ENCODE peak calls at places on chromosomes 13 and 19, in eight cellular contexts. One of them, this sample, is unnamed.
A peak's percentile ranks its signal among the peaks of the same experiment; 100 is the strongest.

GRCh38 chr19:34253711-34254551 is 423 bp upstream of the GARRE1 start:
- DNase-seq in mammary epithelial cell: no peak
- DNase-seq in CD4-positive, alpha-beta T cell: no peak
- DNase-seq in AG04450: no peak
- DNase-seq in Peyer's patch: peak; percentile 88
- DNase-seq in uterus: peak; percentile 82
- DNase-seq in heart left ventricle: peak; percentile 93
- DNase-seq in thoracic aorta: peak; percentile 16
- DNase-seq in this sample: peak; percentile 87

GRCh38 chr19:24159707-24160106 is 72.7 kb downstream of the ZNF254 start:
- DNase-seq in AG04450: no peak
- DNase-seq in CD4-positive, alpha-beta T cell: no peak
- DNase-seq in Peyer's patch: no peak
- DNase-seq in uterus: no peak
- DNase-seq in thoracic aorta: no peak
- DNase-seq in heart left ventricle: no peak
- DNase-seq in mammary epithelial cell: peak; percentile 29
- DNase-seq in this sample: no peak

GRCh38 chr13:43268632-43269031 is 245.2 kb downstream of the DNAJC15 start:
- DNase-seq in mammary epithelial cell: no peak
- DNase-seq in Peyer's patch: no peak
- DNase-seq in AG04450: no peak
- DNase-seq in thoracic aorta: no peak
- DNase-seq in heart left ventricle: no peak
- DNase-seq in uterus: no peak
- DNase-seq in CD4-positive, alpha-beta T cell: no peak
- DNase-seq in this sample: no peak

GRCh38 chr13:94427313-94427712 is 52.2 kb downstream of the DCT start:
- DNase-seq in heart left ventricle: no peak
- DNase-seq in mammary epithelial cell: no peak
- DNase-seq in uterus: no peak
- DNase-seq in CD4-positive, alpha-beta T cell: no peak
- DNase-seq in AG04450: no peak
- DNase-seq in Peyer's patch: no peak
- DNase-seq in thoracic aorta: no peak
- DNase-seq in this sample: no peak

GRCh38 chr13:72384879-72385278 is 342.6 kb downstream of the MZT1 start:
- DNase-seq in uterus: no peak
- DNase-seq in heart left ventricle: no peak
- DNase-seq in AG04450: no peak
- DNase-seq in Peyer's patch: no peak
- DNase-seq in thoracic aorta: no peak
- DNase-seq in mammary epithelial cell: peak; percentile 75
- DNase-seq in CD4-positive, alpha-beta T cell: no peak
- DNase-seq in this sample: no peak

GRCh38 chr19:15264061-15264932 is 32.0 kb upstream of the EPHX3 start:
- DNase-seq in Peyer's patch: peak; percentile 74
- DNase-seq in CD4-positive, alpha-beta T cell: peak; percentile 67
- DNase-seq in heart left ventricle: peak; percentile 86
- DNase-seq in uterus: peak; percentile 81
- DNase-seq in thoracic aorta: no peak
- DNase-seq in mammary epithelial cell: peak; percentile 35
- DNase-seq in AG04450: peak; percentile 34
- DNase-seq in this sample: peak; percentile 72

GRCh38 chr13:107968470-107968869 is 246.9 kb downstream of the LIG4 start:
- DNase-seq in thoracic aorta: no peak
- DNase-seq in heart left ventricle: no peak
- DNase-seq in Peyer's patch: no peak
- DNase-seq in CD4-positive, alpha-beta T cell: no peak
- DNase-seq in uterus: no peak
- DNase-seq in mammary epithelial cell: peak; percentile 24
- DNase-seq in AG04450: no peak
- DNase-seq in this sample: no peak

GRCh38 chr19:32543107-32543900 is 37.7 kb upstream of the PDCD5 start:
- DNase-seq in Peyer's patch: no peak
- DNase-seq in uterus: no peak
- DNase-seq in CD4-positive, alpha-beta T cell: no peak
- DNase-seq in thoracic aorta: no peak
- DNase-seq in heart left ventricle: no peak
- DNase-seq in AG04450: no peak
- DNase-seq in mammary epithelial cell: peak; percentile 28
- DNase-seq in this sample: no peak

GRCh38 chr13:97834255-97834654 is 119.2 kb upstream of the IPO5 start:
- DNase-seq in CD4-positive, alpha-beta T cell: no peak
- DNase-seq in uterus: no peak
- DNase-seq in thoracic aorta: no peak
- DNase-seq in AG04450: no peak
- DNase-seq in heart left ventricle: no peak
- DNase-seq in Peyer's patch: no peak
- DNase-seq in mammary epithelial cell: no peak
- DNase-seq in this sample: no peak

GRCh38 chr19:55437410-55437809 is 5.7 kb downstream of the SHISA7 start:
- DNase-seq in mammary epithelial cell: peak; percentile 64
- DNase-seq in AG04450: no peak
- DNase-seq in uterus: no peak
- DNase-seq in thoracic aorta: no peak
- DNase-seq in Peyer's patch: no peak
- DNase-seq in heart left ventricle: no peak
- DNase-seq in CD4-positive, alpha-beta T cell: no peak
- DNase-seq in this sample: peak; percentile 70

GRCh38 chr19:13058951-13059660 is 43.6 kb downstream of the LYL1 start:
- DNase-seq in Peyer's patch: no peak
- DNase-seq in heart left ventricle: no peak
- DNase-seq in thoracic aorta: no peak
- DNase-seq in mammary epithelial cell: no peak
- DNase-seq in CD4-positive, alpha-beta T cell: no peak
- DNase-seq in AG04450: no peak
- DNase-seq in uterus: no peak
- DNase-seq in this sample: no peak

GRCh38 chr13:93903909-93904308 is 575.6 kb downstream of the DCT start:
- DNase-seq in uterus: no peak
- DNase-seq in CD4-positive, alpha-beta T cell: no peak
- DNase-seq in Peyer's patch: no peak
- DNase-seq in heart left ventricle: no peak
- DNase-seq in AG04450: peak; percentile 42
- DNase-seq in mammary epithelial cell: no peak
- DNase-seq in thoracic aorta: no peak
- DNase-seq in this sample: no peak

DNA sequence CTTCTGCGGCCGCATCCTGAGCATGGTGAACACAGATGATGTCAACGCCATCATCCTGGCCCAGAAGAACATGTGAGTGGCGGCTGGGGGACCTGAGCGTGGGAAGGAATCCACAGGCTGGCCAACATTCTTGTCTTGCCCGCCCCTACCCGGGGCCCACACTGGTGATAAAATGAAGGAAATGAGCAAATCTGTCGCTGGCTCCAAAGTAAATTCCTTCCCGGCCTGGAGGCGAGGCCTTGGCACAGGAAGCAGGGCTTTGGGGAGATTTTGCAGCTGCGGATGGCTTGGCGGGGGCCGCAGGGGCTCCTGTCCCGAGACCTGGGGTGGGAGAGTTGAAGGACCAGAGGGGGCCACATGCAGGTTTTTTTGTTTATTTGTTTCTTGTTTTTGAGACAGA is 4.4 kb downstream of the KXD1 start:
- DNase-seq in uterus: no peak
- DNase-seq in thoracic aorta: peak; percentile 38
- DNase-seq in heart left ventricle: no peak
- DNase-seq in Peyer's patch: no peak
- DNase-seq in CD4-positive, alpha-beta T cell: no peak
- DNase-seq in AG04450: no peak
- DNase-seq in mammary epithelial cell: no peak
- DNase-seq in this sample: no peak
- H3K27ac ChIP-seq in uterus: peak overlapping the region; percentile 73
- H3K27ac ChIP-seq in thoracic aorta: peak overlapping the region; percentile 98
- H3K27ac ChIP-seq in heart left ventricle: peak overlapping the region; percentile 87
- H3K27ac ChIP-seq in Peyer's patch: no peak overlapping the region
- H3K27ac ChIP-seq in CD4-positive, alpha-beta T cell: no peak overlapping the region
- H3K27ac ChIP-seq in AG04450: peak overlapping the region; percentile 39
- H3K27ac ChIP-seq in mammary epithelial cell: no peak overlapping the region
- H3K27ac ChIP-seq in this sample: peak overlapping the region; percentile 73

GRCh38 chr19:6259312-6259861 is 20.4 kb downstream of the MLLT1 start:
- DNase-seq in AG04450: no peak
- DNase-seq in uterus: no peak
- DNase-seq in heart left ventricle: no peak
- DNase-seq in thoracic aorta: no peak
- DNase-seq in mammary epithelial cell: no peak
- DNase-seq in Peyer's patch: no peak
- DNase-seq in CD4-positive, alpha-beta T cell: no peak
- DNase-seq in this sample: no peak

GRCh38 chr19:6260912-6261636 is 18.7 kb downstream of the MLLT1 start:
- DNase-seq in uterus: peak; percentile 21
- DNase-seq in CD4-positive, alpha-beta T cell: peak; percentile 18
- DNase-seq in heart left ventricle: no peak
- DNase-seq in AG04450: no peak
- DNase-seq in mammary epithelial cell: no peak
- DNase-seq in Peyer's patch: no peak
- DNase-seq in thoracic aorta: no peak
- DNase-seq in this sample: no peak

GRCh38 chr19:6261883-6262282 is 17.9 kb downstream of the MLLT1 start:
- DNase-seq in AG04450: no peak
- DNase-seq in CD4-positive, alpha-beta T cell: no peak
- DNase-seq in Peyer's patch: no peak
- DNase-seq in uterus: no peak
- DNase-seq in thoracic aorta: no peak
- DNase-seq in heart left ventricle: no peak
- DNase-seq in mammary epithelial cell: no peak
- DNase-seq in this sample: no peak

GRCh38 chr19:6258812-6259311 is 20.9 kb downstream of the MLLT1 start:
- DNase-seq in mammary epithelial cell: no peak
- DNase-seq in CD4-positive, alpha-beta T cell: no peak
- DNase-seq in AG04450: no peak
- DNase-seq in thoracic aorta: no peak
- DNase-seq in heart left ventricle: no peak
- DNase-seq in uterus: no peak
- DNase-seq in Peyer's patch: no peak
- DNase-seq in this sample: no peak

GRCh38 chr19:6260376-6260775 is 19.4 kb downstream of the MLLT1 start:
- DNase-seq in thoracic aorta: no peak
- DNase-seq in heart left ventricle: no peak
- DNase-seq in AG04450: no peak
- DNase-seq in mammary epithelial cell: no peak
- DNase-seq in Peyer's patch: no peak
- DNase-seq in uterus: no peak
- DNase-seq in CD4-positive, alpha-beta T cell: no peak
- DNase-seq in this sample: no peak
- H3K27ac ChIP-seq in thoracic aorta: no peak overlapping the region
- H3K27ac ChIP-seq in heart left ventricle: no peak overlapping the region
- H3K27ac ChIP-seq in AG04450: no peak overlapping the region
- H3K27ac ChIP-seq in mammary epithelial cell: no peak overlapping the region
- H3K27ac ChIP-seq in Peyer's patch: no peak overlapping the region
- H3K27ac ChIP-seq in uterus: no peak overlapping the region
- H3K27ac ChIP-seq in CD4-positive, alpha-beta T cell: no peak overlapping the region
- H3K27ac ChIP-seq in this sample: no peak overlapping the region

GRCh38 chr19:43731854-43732253 is 16.0 kb downstream of the IRGC start:
- DNase-seq in uterus: no peak
- DNase-seq in heart left ventricle: no peak
- DNase-seq in Peyer's patch: no peak
- DNase-seq in CD4-positive, alpha-beta T cell: no peak
- DNase-seq in AG04450: no peak
- DNase-seq in mammary epithelial cell: no peak
- DNase-seq in thoracic aorta: no peak
- DNase-seq in this sample: no peak
- H3K27ac ChIP-seq in uterus: no peak overlapping the region
- H3K27ac ChIP-seq in heart left ventricle: no peak overlapping the region
- H3K27ac ChIP-seq in Peyer's patch: no peak overlapping the region
- H3K27ac ChIP-seq in CD4-positive, alpha-beta T cell: no peak overlapping the region
- H3K27ac ChIP-seq in AG04450: no peak overlapping the region
- H3K27ac ChIP-seq in mammary epithelial cell: no peak overlapping the region
- H3K27ac ChIP-seq in thoracic aorta: no peak overlapping the region
- H3K27ac ChIP-seq in this sample: no peak overlapping the region

DNA sequence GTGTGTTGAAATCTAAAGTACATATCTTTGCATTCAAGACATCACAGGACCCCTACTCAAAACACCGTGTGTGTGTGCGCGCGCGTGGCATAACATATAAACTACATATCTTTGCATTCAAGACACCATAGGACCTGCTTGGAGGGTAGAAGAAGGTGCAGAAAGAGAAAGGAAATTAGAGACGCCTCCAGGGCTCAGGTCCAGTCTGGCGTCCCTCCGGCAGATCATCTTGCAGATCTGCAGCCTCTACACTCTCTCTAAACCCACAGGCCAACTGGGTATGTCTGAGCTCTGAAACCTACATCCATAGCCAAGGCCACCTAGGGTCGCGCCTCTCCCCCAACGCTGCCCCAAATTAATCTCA is 659 bp upstream of the PAFAH1B3 start:
- DNase-seq in AG04450: no peak
- DNase-seq in CD4-positive, alpha-beta T cell: no peak
- DNase-seq in uterus: no peak
- DNase-seq in thoracic aorta: no peak
- DNase-seq in mammary epithelial cell: no peak
- DNase-seq in heart left ventricle: no peak
- DNase-seq in Peyer's patch: no peak
- DNase-seq in this sample: no peak
- H3K27ac ChIP-seq in AG04450: peak overlapping the region; percentile 21
- H3K27ac ChIP-seq in CD4-positive, alpha-beta T cell: no peak overlapping the region
- H3K27ac ChIP-seq in uterus: no peak overlapping the region
- H3K27ac ChIP-seq in thoracic aorta: no peak overlapping the region
- H3K27ac ChIP-seq in mammary epithelial cell: no peak overlapping the region
- H3K27ac ChIP-seq in heart left ventricle: no peak overlapping the region
- H3K27ac ChIP-seq in Peyer's patch: no peak overlapping the region
- H3K27ac ChIP-seq in this sample: no peak overlapping the region

DNA sequence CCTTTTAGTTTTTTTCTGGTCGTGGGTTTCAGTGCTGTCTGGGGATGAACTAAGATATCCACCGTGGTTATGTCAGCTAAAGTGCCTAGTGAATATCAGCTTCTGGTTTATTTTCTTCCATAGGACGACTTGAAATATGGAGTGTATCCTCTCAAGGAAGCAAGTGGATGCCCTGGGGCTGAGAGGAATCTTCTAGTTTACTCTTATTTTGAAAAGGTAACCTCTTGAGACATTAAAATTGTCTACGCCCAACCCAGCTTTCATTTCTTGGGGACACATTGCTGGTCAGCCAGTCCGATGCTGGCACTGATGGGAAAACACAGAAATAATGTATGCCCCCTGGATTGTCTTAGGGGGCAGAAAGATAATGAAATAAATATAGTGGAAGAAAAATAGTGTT is 1.6 kb downstream of the ZNF431 start:
- DNase-seq in CD4-positive, alpha-beta T cell: no peak
- DNase-seq in thoracic aorta: no peak
- DNase-seq in Peyer's patch: no peak
- DNase-seq in uterus: no peak
- DNase-seq in heart left ventricle: no peak
- DNase-seq in AG04450: no peak
- DNase-seq in mammary epithelial cell: no peak
- DNase-seq in this sample: no peak
- H3K27ac ChIP-seq in CD4-positive, alpha-beta T cell: no peak overlapping the region
- H3K27ac ChIP-seq in thoracic aorta: no peak overlapping the region
- H3K27ac ChIP-seq in Peyer's patch: no peak overlapping the region
- H3K27ac ChIP-seq in uterus: no peak overlapping the region
- H3K27ac ChIP-seq in heart left ventricle: no peak overlapping the region
- H3K27ac ChIP-seq in AG04450: no peak overlapping the region
- H3K27ac ChIP-seq in mammary epithelial cell: peak overlapping the region; percentile 73
- H3K27ac ChIP-seq in this sample: no peak overlapping the region

GRCh38 chr13:110478405-110479214 is 82.9 kb downstream of the RAB20 start:
- DNase-seq in thoracic aorta: no peak
- DNase-seq in uterus: no peak
- DNase-seq in CD4-positive, alpha-beta T cell: no peak
- DNase-seq in heart left ventricle: no peak
- DNase-seq in AG04450: no peak
- DNase-seq in mammary epithelial cell: no peak
- DNase-seq in Peyer's patch: no peak
- DNase-seq in this sample: no peak
- H3K27ac ChIP-seq in thoracic aorta: peak overlapping the region; percentile 69
- H3K27ac ChIP-seq in uterus: no peak overlapping the region
- H3K27ac ChIP-seq in CD4-positive, alpha-beta T cell: no peak overlapping the region
- H3K27ac ChIP-seq in heart left ventricle: no peak overlapping the region
- H3K27ac ChIP-seq in AG04450: no peak overlapping the region
- H3K27ac ChIP-seq in mammary epithelial cell: no peak overlapping the region
- H3K27ac ChIP-seq in Peyer's patch: no peak overlapping the region
- H3K27ac ChIP-seq in this sample: no peak overlapping the region